ENCODE peak calls at places on chromosomes 7 and 10, in five cellular contexts. A is lung, G is IMR-90, O is A549, U is uterus. H is an unnamed sample. For H3K4me1, the result is how much of the 10 kb centered on the place peaks cover.

GRCh38 chr7:132618271-132618955 is 42.1 kb upstream of the PLXNA4 start:
- DNase-seq in A (no peak), U (no peak), G (no peak), O (no peak), H (no peak)

GRCh38 chr7:103824251-103824650 is 165.2 kb downstream of the RELN start:
- DNase-seq in A (no peak), O (no peak), U (no peak), G (no peak), H (no peak)

GRCh38 chr7:151080522-151081169 is at the start of gene FASTK:
- DNase-seq in U (peak), A (peak), G (peak), O (peak), H (peak)

GRCh38 chr10:6145414-6145978 is 56.7 kb downstream of the RBM17 start:
- DNase-seq in G (no peak), U (no peak), O (no peak), A (no peak), H (no peak)

GRCh38 chr10:64174666-64175265 is 653.6 kb downstream of the REEP3 start:
- DNase-seq in G (no peak), A (no peak), U (no peak), O (no peak), H (no peak)

GRCh38 chr10:501596-501995 is 187.9 kb downstream of the DIP2C start:
- DNase-seq in A (no peak), O (no peak), G (no peak), U (peak), H (no peak)

GRCh38 chr10:6588082-6588481 is 8.0 kb upstream of the PRKCQ start:
- DNase-seq in O (no peak), G (no peak), U (no peak), A (no peak), H (no peak)

GRCh38 chr10:133158756-133159610 is 1.0 kb upstream of the KNDC1 start:
- DNase-seq in O (peak), A (peak), U (peak), G (no peak), H (no peak)

GRCh38 chr7:128805225-128805624 is 13.5 kb downstream of the CCDC136 start:
- DNase-seq in G (no peak), U (no peak), O (no peak), A (no peak), H (no peak)

GRCh38 chr7:158468700-158469296 is 118.8 kb downstream of the PTPRN2 start:
- DNase-seq in A (no peak), G (no peak), U (no peak), O (no peak), H (no peak)

GRCh38 chr10:118995739-118996138 is 33.8 kb upstream of the NANOS1 start:
- DNase-seq in G (no peak), O (no peak), U (no peak), A (no peak), H (no peak)

GRCh38 chr7:98870071-98870651 is 347 bp upstream of the TMEM130 start:
- DNase-seq in G (peak), O (peak), U (peak), A (peak), H (no peak)

GRCh38 chr7:117023325-117023854 is 70.1 kb downstream of the ST7 start:
- DNase-seq in G (no peak), A (no peak), O (no peak), U (no peak), H (no peak)

GRCh38 chr10:46106410-46107255 is 60.6 kb upstream of the MSMB start:
- DNase-seq in U (peak), G (peak), A (peak), O (peak), H (peak)

GRCh38 chr10:103800789-103801540 is 54.4 kb downstream of the SH3PXD2A start:
- DNase-seq in U (no peak), A (no peak), O (no peak), G (peak), H (no peak)

GRCh38 chr7:68176974-68177373 is 1180.3 kb downstream of the TYW1 start:
- DNase-seq in A (peak), O (peak), U (no peak), G (peak), H (peak)

GRCh38 chr7:31408120-31408729 is 67.7 kb upstream of the NEUROD6 start:
- DNase-seq in O (peak), U (no peak), A (no peak), G (peak), H (no peak)

GRCh38 chr7:121634356-121634755 is 238.2 kb upstream of the FAM3C start:
- DNase-seq in O (no peak), U (no peak), A (no peak), G (no peak), H (no peak)

GRCh38 chr10:21497177-21497807 is 28.2 kb downstream of the SKIDA1 start:
- DNase-seq in A (peak), O (peak), G (peak), U (peak), H (peak)

GRCh38 chr10:94260455-94260854 is 102.3 kb downstream of the NOC3L start:
- DNase-seq in G (no peak), O (no peak), A (no peak), U (no peak), H (no peak)

GRCh38 chr7:95199779-95200558 is 124.4 kb downstream of the PON1 start:
- DNase-seq in A (peak), U (peak), G (peak), O (peak), H (no peak)

GRCh38 chr7:112160771-112161150 is 45.4 kb downstream of the DOCK4 start:
- DNase-seq in G (no peak), U (no peak), O (no peak), A (no peak), H (no peak)

GRCh38 chr10:101136007-101136707 is 5.1 kb downstream of the TLX1 start:
- DNase-seq in A (no peak), U (no peak), O (no peak), G (no peak), H (no peak)

GRCh38 chr10:126551197-126551596 is 119.3 kb downstream of the C10orf90 start:
- DNase-seq in A (no peak), G (no peak), U (no peak), O (no peak), H (no peak)

GRCh38 chr10:64379898-64380297 is 858.7 kb downstream of the REEP3 start:
- DNase-seq in A (no peak), U (no peak), O (no peak), G (no peak), H (no peak)

GRCh38 chr7:128890306-128891109 is 20.0 kb downstream of the KCP start:
- DNase-seq in G (no peak), U (no peak), A (no peak), O (peak), H (no peak)

DNA sequence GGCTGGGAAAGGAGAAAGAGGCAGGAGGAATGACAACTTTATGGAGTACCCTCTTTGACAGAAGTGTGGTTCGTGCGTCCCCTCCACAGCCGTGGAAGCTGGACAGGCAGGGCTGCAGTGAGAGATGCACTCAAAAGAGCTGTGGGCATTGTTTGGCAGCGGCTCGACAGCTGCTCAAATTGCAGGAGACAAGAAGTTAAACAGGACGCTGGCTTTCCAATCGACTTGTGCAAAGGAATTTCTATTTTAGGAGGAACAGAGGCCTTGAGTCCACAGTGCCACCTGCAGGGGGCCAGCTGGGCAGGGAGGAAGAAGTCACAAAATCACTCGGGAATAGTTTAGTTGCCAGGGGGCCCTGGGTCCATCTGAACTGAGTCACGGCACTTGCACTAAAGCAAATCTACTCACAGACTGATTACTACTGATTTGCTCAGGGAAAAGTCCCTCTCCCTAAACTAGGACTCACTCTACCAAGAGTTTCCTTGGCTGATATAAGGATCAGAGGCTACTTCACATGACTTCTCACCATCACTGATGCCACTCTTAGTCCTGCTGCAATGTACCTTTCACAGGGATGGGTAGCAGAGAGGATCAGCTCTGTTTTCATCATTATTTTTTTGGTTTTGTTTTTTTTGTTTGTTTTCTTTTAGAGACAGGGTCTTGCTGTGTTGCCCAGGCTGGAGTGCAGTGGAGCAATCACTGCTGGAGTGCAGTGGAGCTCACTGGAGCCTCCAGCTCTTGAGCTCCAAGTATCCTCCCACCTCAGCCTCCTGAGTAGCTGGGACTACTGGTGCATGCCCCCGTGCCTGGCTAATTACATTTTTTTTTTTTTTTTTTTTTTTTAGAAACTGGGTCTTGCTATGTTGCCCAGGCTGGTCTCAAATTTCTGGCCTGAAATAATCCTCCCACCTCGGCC is 200.8 kb downstream of the JCAD start:
- DNase-seq in A (peak), G (peak), O (peak), U (peak), H (peak)
- TF ChIP-seq CTCF in A (peak), G (peak), O (peak), U (peak), H (peak)

DNA sequence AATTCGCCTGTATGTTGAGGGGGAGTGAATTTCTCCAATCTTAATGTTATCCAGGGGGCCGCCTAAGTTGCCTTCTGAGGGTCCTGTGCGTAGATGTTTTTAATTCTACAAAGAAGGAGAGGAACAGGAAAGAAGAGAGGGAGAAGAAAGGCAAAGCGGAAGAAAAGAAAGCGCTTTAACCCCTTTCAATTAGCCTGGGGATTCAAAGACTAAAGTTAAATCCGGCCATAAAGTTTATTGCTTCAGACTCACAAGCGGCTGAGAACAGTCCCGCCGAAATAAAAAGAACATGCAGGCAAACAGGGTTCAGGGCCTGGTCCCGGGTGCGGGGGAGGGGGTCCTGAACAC is 4.5 kb downstream of the HOXA5 start:
- DNase-seq in A (no peak), O (no peak), U (no peak), G (no peak), H (no peak)
- H3K4me1 ChIP-seq in A (under half), O (under half), U (under half), G (under half), H (under half)

DNA sequence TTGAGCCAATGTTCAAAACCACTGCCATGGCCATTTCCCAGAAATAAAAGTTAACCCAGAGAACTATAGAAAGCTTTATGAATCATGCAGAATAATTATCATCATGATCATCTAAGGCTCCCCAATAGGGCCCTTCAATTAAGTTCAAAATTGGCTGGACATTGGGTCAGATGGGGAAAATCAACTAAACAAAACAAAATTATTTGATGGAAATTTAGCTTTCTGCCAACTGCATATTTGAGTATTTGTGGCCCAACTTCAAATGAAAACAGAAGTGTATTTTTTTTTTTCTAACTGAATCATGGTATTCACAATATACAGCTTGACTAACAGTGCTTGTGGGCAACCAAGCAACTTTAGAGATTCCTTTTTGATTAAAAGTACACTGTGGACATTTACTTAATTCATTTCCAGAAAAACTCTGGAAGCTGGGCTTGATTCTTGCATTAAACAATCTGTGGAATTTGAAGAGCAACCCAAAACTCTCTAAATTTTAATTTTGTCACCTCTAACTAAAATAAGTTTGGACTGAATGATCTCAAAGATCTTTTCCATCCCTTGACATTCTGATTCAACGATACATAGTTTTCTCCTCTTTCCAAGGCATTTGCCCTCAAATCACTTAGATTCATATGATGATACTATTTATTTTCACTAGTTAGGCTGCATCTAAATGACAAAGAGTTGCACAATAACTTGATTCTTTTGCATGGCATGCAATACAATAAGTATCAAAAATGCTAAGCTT is 203.2 kb downstream of the AHR start:
- DNase-seq in U (no peak), A (no peak), G (peak), O (no peak), H (no peak)
- H3K4me3 ChIP-seq in U (no peak), A (no peak), G (no peak), O (no peak), H (no peak)

GRCh38 chr10:23291551-23292334 is 52.9 kb downstream of the C10orf67 start:
- DNase-seq in O (no peak), A (no peak), G (no peak), U (no peak), H (no peak)

GRCh38 chr10:23294638-23295247 is 49.9 kb downstream of the C10orf67 start:
- DNase-seq in G (peak), A (no peak), U (no peak), O (no peak), H (no peak)

GRCh38 chr10:23293973-23294372 is 50.6 kb downstream of the C10orf67 start:
- DNase-seq in G (no peak), O (no peak), A (no peak), U (no peak), H (no peak)

GRCh38 chr10:23293145-23293724 is 51.4 kb downstream of the C10orf67 start:
- DNase-seq in A (no peak), U (no peak), G (peak), O (peak), H (no peak)
- TF ChIP-seq CTCF in A (no peak), U (no peak), G (peak), O (peak), H (no peak)

GRCh38 chr10:78038791-78039547 is 5.3 kb downstream of the RPS24 start:
- DNase-seq in O (no peak), U (no peak), A (no peak), G (no peak), H (no peak)
- H3K4me1 ChIP-seq in O (half or more), U (under half), A (under half), G (under half), H (under half)

DNA sequence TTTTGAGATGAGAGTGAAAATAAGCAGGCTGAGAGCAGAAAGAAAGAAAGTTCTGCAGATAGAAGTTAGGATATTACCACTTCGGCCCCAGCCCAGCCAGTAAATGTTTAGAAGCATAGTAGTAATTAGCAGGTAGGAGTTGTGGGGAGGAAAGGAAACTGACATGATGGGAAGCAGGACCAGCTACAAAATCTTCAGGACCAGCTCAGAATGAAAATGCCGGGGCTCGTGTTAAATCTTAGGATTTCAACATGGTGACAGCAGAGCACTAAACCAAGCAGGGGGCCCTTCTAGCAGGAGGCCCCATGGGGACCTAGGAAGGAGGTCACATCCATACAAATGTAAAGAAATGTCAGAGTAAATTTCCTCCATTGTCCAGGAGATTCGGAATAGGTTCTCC is 28.7 kb downstream of the PRSS2 start:
- DNase-seq in G (no peak), U (no peak), A (no peak), O (no peak), H (no peak)
- H3K4me3 ChIP-seq in G (no peak), U (no peak), A (no peak), O (no peak), H (no peak)

GRCh38 chr7:48309720-48310119 is 138.5 kb downstream of the ABCA13 start:
- DNase-seq in A (no peak), O (no peak), G (no peak), U (no peak), H (no peak)
- TF ChIP-seq CTCF in A (no peak), O (no peak), G (no peak), U (no peak), H (no peak)

DNA sequence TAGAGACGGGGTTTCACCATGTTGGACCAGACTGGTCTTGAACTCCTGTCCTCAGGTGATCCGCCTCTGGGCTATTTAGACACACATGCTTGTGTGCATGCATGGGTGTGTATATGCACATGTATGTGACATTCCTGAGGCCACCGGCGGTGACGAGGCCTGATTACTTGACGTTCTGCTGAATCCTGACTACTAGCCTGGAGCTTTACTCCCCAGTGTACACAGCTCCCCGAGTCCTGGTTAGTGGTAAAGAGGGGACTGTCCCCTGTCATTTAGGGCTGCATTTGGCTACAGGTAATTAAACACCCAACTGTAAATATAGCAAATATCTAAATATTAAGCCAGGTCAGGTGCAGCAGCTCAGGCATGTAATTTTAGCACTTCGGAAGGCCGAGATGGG is 14.2 kb downstream of the GTF2IRD1 start:
- DNase-seq in G (no peak), O (no peak), A (no peak), U (no peak), H (peak)
- H3K4me1 ChIP-seq in G (under half), O (under half), A (under half), U (under half), H (half or more)